ENCODE peak calls at places on chromosomes 2 and 18, in seven cellular contexts. C is CD4-positive, alpha-beta memory T cell; S is kidney; B is CD8-positive, alpha-beta T cell; H is activated CD4-positive, alpha-beta T cell treated with anti-CD3 and anti-CD28 coated beads, Interleukin-2, amount 50 U/mL, for 1 hour; R is nephron progenitor cell; J is activated T-cell treated with anti-CD3 and anti-CD28 coated beads for 1 hour. V is an unnamed sample.

GRCh38 chr2:213086050-213086449 is 65.4 kb downstream of the IKZF2 start:
- DNase-seq in C (no peak), S (no peak), J (no peak), B (no peak), H (no peak), R (no peak), V (no peak)

GRCh38 chr2:213085538-213085937 is 65.9 kb downstream of the IKZF2 start:
- DNase-seq in S (no peak), J (no peak), R (no peak), C (no peak), H (no peak), B (no peak), V (no peak)

GRCh38 chr18:67875057-67875456 is 358.5 kb upstream of the DSEL start:
- DNase-seq in C (no peak), R (no peak), J (no peak), S (no peak), H (no peak), B (no peak), V (no peak)

GRCh38 chr2:85133751-85134254 is 611 bp downstream of the TCF7L1 start:
- DNase-seq in J (no peak), C (no peak), S (peak), R (peak), H (no peak), B (no peak), V (peak)

GRCh38 chr18:55968550-55968949 is 380.6 kb upstream of the TCF4 start:
- DNase-seq in H (no peak), S (no peak), R (no peak), J (no peak), C (no peak), B (no peak), V (no peak)

GRCh38 chr2:134228493-134228903 is 25.4 kb upstream of the MGAT5 start:
- DNase-seq in H (no peak), R (no peak), J (no peak), B (no peak), C (no peak), S (no peak), V (no peak)

GRCh38 chr2:131038258-131039100 is 54.8 kb downstream of the FAM168B start:
- DNase-seq in B (no peak), R (no peak), H (no peak), S (no peak), C (no peak), J (no peak), V (no peak)

GRCh38 chr2:136980303-136980702 is 215.0 kb downstream of the THSD7B start:
- DNase-seq in H (no peak), B (no peak), R (no peak), J (no peak), S (no peak), C (no peak), V (no peak)